ENCODE peak calls at places on chromosomes 12 and 14, in seven cellular contexts. B is mesothelial cell of epicardium, O is mammary epithelial cell, S is OCI-LY7, Q is GM12865, R is RWPE1, I is omental fat pad. W is an unnamed sample.

GRCh38 chr12:113462880-113463745 is 8.6 kb downstream of the LHX5 start:
- DNase-seq in R (no peak), B (no peak), Q (no peak), O (no peak), I (no peak), S (no peak), W (peak)

GRCh38 chr12:116245189-116245588 is 32.3 kb downstream of the MED13L start:
- DNase-seq in Q (no peak), I (no peak), B (no peak), O (no peak), R (no peak), S (no peak), W (no peak)

GRCh38 chr14:92665699-92666110 is 82.7 kb downstream of the LGMN start:
- DNase-seq in Q (no peak), R (no peak), O (no peak), B (no peak), I (no peak), S (no peak), W (no peak)

GRCh38 chr12:120181991-120182631 is 12.4 kb downstream of the GCN1 start:
- DNase-seq in B (no peak), I (no peak), O (peak), R (peak), Q (no peak), S (no peak), W (no peak)

GRCh38 chr14:73311710-73312035 is 74.4 kb downstream of the PAPLN start:
- DNase-seq in S (no peak), R (no peak), B (no peak), O (no peak), Q (no peak), I (no peak), W (no peak)

GRCh38 chr12:124758266-124759200 is 105.1 kb downstream of the SCARB1 start:
- DNase-seq in R (no peak), O (no peak), I (no peak), S (no peak), B (no peak), Q (no peak), W (no peak)

GRCh38 chr12:109961201-109961600 is 35.0 kb downstream of the GIT2 start:
- DNase-seq in R (no peak), I (no peak), O (no peak), B (no peak), Q (no peak), S (no peak), W (no peak)

GRCh38 chr12:119158004-119158776 is 20.5 kb upstream of the HSPB8 start:
- DNase-seq in O (no peak), Q (no peak), S (no peak), R (no peak), B (no peak), I (no peak), W (no peak)

GRCh38 chr14:93980464-93981201 is 4.3 kb upstream of the ASB2 start:
- DNase-seq in I (no peak), R (no peak), Q (no peak), S (no peak), O (no peak), B (no peak), W (no peak)

GRCh38 chr14:25103261-25103660 is 53.3 kb upstream of the STXBP6 start:
- DNase-seq in S (no peak), B (no peak), Q (no peak), R (no peak), I (no peak), O (no peak), W (no peak)

GRCh38 chr14:75523771-75524171 is 1.5 kb downstream of the BATF start:
- DNase-seq in B (no peak), Q (peak), S (no peak), R (no peak), I (no peak), O (no peak), W (no peak)

GRCh38 chr12:52501490-52501889 is 8.4 kb upstream of the KRT6A start:
- DNase-seq in O (no peak), B (no peak), I (no peak), R (no peak), Q (no peak), S (no peak), W (no peak)

GRCh38 chr14:32102152-32102787 is 25.2 kb downstream of the ARHGAP5 start:
- DNase-seq in I (no peak), Q (peak), O (no peak), B (no peak), S (no peak), R (no peak), W (no peak)

GRCh38 chr12:71731439-71732356 is 23.0 kb upstream of the RAB21 start:
- DNase-seq in S (peak), Q (peak), B (no peak), I (no peak), O (no peak), R (no peak), W (no peak)

GRCh38 chr12:6457220-6457945 is 5.5 kb downstream of the TAPBPL start:
- DNase-seq in I (no peak), Q (no peak), O (no peak), S (no peak), R (no peak), B (no peak), W (no peak)

GRCh38 chr12:124952801-124953200 is 36.1 kb downstream of the DHX37 start:
- DNase-seq in I (no peak), R (no peak), S (no peak), B (no peak), Q (no peak), O (no peak), W (no peak)

GRCh38 chr14:52314521-52315354 is 626 bp downstream of the PTGER2 start:
- DNase-seq in I (no peak), O (peak), B (no peak), Q (peak), S (no peak), R (peak), W (peak)

GRCh38 chr12:75208851-75209781 is 523 bp downstream of the KCNC2 start:
- DNase-seq in O (peak), S (no peak), Q (no peak), B (peak), R (peak), I (no peak), W (peak)

GRCh38 chr12:131044136-131044535 is 90.4 kb downstream of the ADGRD1 start:
- DNase-seq in O (no peak), I (no peak), R (no peak), B (no peak), S (no peak), Q (no peak), W (no peak)

GRCh38 chr12:131736807-131737484 is 26.1 kb downstream of the SFSWAP start:
- DNase-seq in B (no peak), O (peak), R (peak), I (no peak), Q (no peak), S (no peak), W (no peak)

GRCh38 chr14:94598816-94599655 is 13.2 kb upstream of the SERPINA3 start:
- DNase-seq in O (peak), S (no peak), Q (no peak), B (no peak), R (peak), I (peak), W (no peak)

GRCh38 chr12:130641571-130642184 is 74.4 kb downstream of the RIMBP2 start:
- DNase-seq in B (no peak), Q (no peak), S (no peak), O (no peak), R (no peak), I (no peak), W (no peak)

GRCh38 chr14:102344485-102344884 is 18.2 kb downstream of the CINP start:
- DNase-seq in B (no peak), S (no peak), O (no peak), I (no peak), R (no peak), Q (no peak), W (no peak)

GRCh38 chr12:106506691-106507090 is 76.1 kb upstream of the RFX4 start:
- DNase-seq in S (no peak), O (no peak), I (no peak), R (no peak), B (no peak), Q (no peak), W (no peak)

GRCh38 chr14:62117010-62117717 is 354.9 kb downstream of the SNAPC1 start:
- DNase-seq in I (no peak), O (peak), S (peak), Q (peak), R (peak), B (peak), W (peak)

GRCh38 chr12:30457621-30458289 is 237.9 kb downstream of the IPO8 start:
- DNase-seq in I (no peak), O (peak), Q (no peak), R (peak), S (no peak), B (no peak), W (no peak)

GRCh38 chr14:81234268-81234667 is 13.5 kb upstream of the GTF2A1 start:
- DNase-seq in O (no peak), S (no peak), Q (no peak), B (no peak), I (no peak), R (peak), W (no peak)

GRCh38 chr14:91211017-91211416 is 33.5 kb downstream of the GPR68 start:
- DNase-seq in B (no peak), Q (no peak), S (no peak), I (no peak), O (no peak), R (no peak), W (no peak)

GRCh38 chr12:112381421-112381897 is 772 bp downstream of the HECTD4 start:
- DNase-seq in I (no peak), O (peak), S (peak), Q (peak), B (peak), R (peak), W (no peak)

GRCh38 chr12:112380663-112381420 is 1.4 kb downstream of the HECTD4 start:
- DNase-seq in B (no peak), R (peak), I (no peak), S (peak), O (no peak), Q (no peak), W (peak)

GRCh38 chr12:112382866-112383265 is 635 bp upstream of the HECTD4 start:
- DNase-seq in O (no peak), I (no peak), R (no peak), S (no peak), Q (no peak), B (no peak), W (no peak)

GRCh38 chr12:112386726-112387125 is 4.5 kb upstream of the HECTD4 start:
- DNase-seq in R (no peak), O (no peak), B (no peak), I (no peak), S (no peak), Q (no peak), W (no peak)

GRCh38 chr12:112381898-112382796 is at the start of gene HECTD4:
- DNase-seq in O (peak), S (peak), R (peak), I (peak), Q (peak), B (peak), W (peak)
- TF ChIP-seq CTCF in O (no peak), S (no peak), R (no peak), I (no peak), Q (no peak), B (no peak), W (no peak)

GRCh38 chr12:105164068-105164467 is 56.5 kb downstream of the WASHC4 start:
- DNase-seq in Q (no peak), I (no peak), R (no peak), S (no peak), B (no peak), O (peak), W (no peak)
- TF ChIP-seq CTCF in Q (no peak), I (no peak), R (no peak), S (no peak), B (no peak), O (no peak), W (no peak)

GRCh38 chr12:8471093-8471492 is 15.3 kb downstream of the CLEC6A start:
- DNase-seq in Q (no peak), R (no peak), O (no peak), S (no peak), I (no peak), B (no peak), W (no peak)
- TF ChIP-seq CTCF in Q (no peak), R (no peak), O (no peak), S (no peak), I (no peak), B (no peak), W (no peak)

GRCh38 chr14:68655961-68656360 is 136.9 kb downstream of the ZFP36L1 start:
- DNase-seq in I (no peak), B (no peak), S (peak), O (peak), R (no peak), Q (peak), W (no peak)
- TF ChIP-seq CTCF in I (no peak), B (no peak), S (peak), O (no peak), R (no peak), Q (peak), W (no peak)

GRCh38 chr12:2937500-2937899 is 21.7 kb upstream of the TEAD4 start:
- DNase-seq in S (no peak), B (no peak), I (no peak), O (no peak), Q (no peak), R (no peak), W (no peak)

GRCh38 chr12:2936301-2936700 is 22.9 kb upstream of the TEAD4 start:
- DNase-seq in I (no peak), O (no peak), B (no peak), Q (no peak), S (no peak), R (no peak), W (no peak)

GRCh38 chr12:2941524-2941923 is 17.7 kb upstream of the TEAD4 start:
- DNase-seq in I (no peak), B (no peak), S (no peak), O (no peak), Q (no peak), R (no peak), W (no peak)

GRCh38 chr12:2944401-2945047 is 14.7 kb upstream of the TEAD4 start:
- DNase-seq in I (peak), B (no peak), O (peak), S (peak), R (peak), Q (peak), W (peak)

DNA sequence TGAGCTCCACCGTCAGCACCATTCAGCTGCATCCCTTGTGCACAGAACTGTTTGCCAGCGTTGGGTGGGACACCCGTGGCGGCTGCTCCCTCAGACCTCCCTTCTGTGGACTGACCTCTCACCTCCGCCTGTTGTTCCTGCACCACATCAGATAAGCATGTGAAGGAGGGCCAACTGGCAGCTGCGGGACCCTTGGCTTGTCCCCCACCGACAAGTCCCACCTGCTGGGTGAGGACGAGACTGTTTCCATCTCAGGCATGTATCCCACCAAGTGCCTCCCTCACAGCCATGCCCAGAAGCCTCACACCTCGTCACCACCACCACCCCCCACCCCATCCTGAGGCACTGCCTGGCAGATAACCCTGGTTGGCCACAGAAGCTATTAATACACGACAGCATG is 18.6 kb upstream of the TEAD4 start:
- DNase-seq in B (no peak), I (no peak), Q (no peak), O (no peak), S (no peak), R (no peak), W (no peak)
- TF ChIP-seq CTCF in B (no peak), I (no peak), Q (no peak), O (no peak), S (no peak), R (no peak), W (no peak)

DNA sequence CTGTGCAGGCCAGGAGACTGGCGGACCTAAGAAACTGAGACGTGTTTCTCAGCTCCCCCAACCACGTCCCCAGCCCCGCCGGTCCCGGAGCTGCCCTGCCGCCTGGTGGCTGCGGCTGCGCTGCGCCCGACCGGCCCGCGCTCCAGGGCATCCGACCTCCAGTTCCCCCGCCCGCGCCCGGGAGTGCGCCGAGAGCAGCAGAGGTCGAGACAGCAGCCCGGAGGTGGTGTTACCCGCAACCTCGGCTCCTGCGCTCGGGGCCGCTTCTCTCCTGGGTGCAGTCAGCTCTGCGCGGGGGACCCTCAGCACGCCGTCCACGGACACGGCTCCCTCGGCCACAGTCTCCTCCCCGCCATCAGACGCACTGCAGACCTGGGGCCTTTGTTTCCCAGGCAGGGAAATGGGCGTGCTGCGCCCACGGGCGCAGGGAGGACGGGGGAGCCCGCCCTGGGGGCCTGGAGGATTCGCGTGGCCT is 21.6 kb upstream of the GPR132 start:
- DNase-seq in R (peak), S (peak), I (no peak), O (peak), B (no peak), Q (peak), W (peak)
- TF ChIP-seq CTCF in R (peak), S (peak), I (peak), O (peak), B (peak), Q (peak), W (peak)

GRCh38 chr14:41925409-41925808 is 318.7 kb downstream of the LRFN5 start:
- DNase-seq in I (no peak), B (no peak), S (no peak), R (peak), O (no peak), Q (no peak), W (no peak)
- TF ChIP-seq CTCF in I (no peak), B (no peak), S (peak), R (no peak), O (no peak), Q (no peak), W (no peak)

DNA sequence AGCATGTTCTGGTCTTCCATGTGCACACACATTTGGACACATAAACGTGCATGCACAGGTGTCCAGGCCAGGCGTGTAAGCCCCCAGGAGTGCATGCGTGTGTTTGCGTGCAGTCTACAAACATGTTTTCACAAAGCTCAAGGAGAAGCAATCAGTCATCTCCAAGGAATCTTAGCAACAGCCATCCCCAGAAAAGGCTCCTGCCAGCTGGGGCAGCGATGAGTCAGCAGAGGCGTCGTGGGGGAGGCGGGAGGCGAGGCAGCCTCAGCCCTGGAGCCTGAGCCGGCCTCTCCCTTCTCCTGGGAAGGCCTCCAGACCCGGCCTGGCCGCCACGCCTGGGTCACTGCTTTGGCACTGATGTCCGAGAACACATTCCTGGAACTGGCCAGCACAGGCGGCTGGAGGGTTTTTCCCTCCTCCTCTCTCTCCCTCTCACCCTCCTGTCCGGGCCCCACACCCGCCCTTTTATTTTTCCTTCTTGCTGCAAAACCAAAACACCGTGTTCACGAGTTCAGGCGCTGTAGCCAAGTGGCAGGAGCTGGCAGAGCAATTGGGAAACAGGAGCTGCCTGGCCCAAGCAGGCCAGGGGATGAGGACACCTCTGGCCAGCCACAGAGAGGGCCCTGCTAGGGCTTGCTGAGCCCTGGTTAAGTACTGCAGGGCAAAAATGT is 92.7 kb downstream of the LRRC74A start:
- DNase-seq in R (peak), Q (no peak), B (peak), I (peak), S (no peak), O (peak), W (no peak)
- TF ChIP-seq CTCF in R (no peak), Q (no peak), B (no peak), I (no peak), S (no peak), O (no peak), W (peak)

GRCh38 chr12:57894577-57895292 is 46.6 kb upstream of the ATP23 start:
- DNase-seq in Q (no peak), I (no peak), S (peak), R (no peak), B (no peak), O (no peak), W (no peak)

GRCh38 chr12:57896437-57897201 is 44.7 kb upstream of the ATP23 start:
- DNase-seq in O (no peak), R (peak), B (peak), Q (peak), I (no peak), S (no peak), W (no peak)

GRCh38 chr12:57897296-57897974 is 43.9 kb upstream of the ATP23 start:
- DNase-seq in Q (no peak), B (no peak), S (no peak), I (no peak), O (no peak), R (no peak), W (no peak)

GRCh38 chr12:57895337-57896138 is 45.8 kb upstream of the ATP23 start:
- DNase-seq in Q (no peak), S (peak), R (no peak), O (no peak), I (no peak), B (no peak), W (no peak)

GRCh38 chr12:57896139-57896436 is 45.3 kb upstream of the ATP23 start:
- DNase-seq in O (no peak), Q (no peak), S (peak), B (no peak), I (no peak), R (no peak), W (no peak)
- TF ChIP-seq CTCF in O (no peak), Q (no peak), S (no peak), B (no peak), I (no peak), R (no peak), W (no peak)

GRCh38 chr14:47678993-47679392 is 3.6 kb upstream of the MDGA2 start:
- DNase-seq in R (no peak), I (no peak), Q (no peak), S (no peak), B (no peak), O (no peak), W (no peak)
- TF ChIP-seq CTCF in R (no peak), I (no peak), Q (no peak), S (no peak), B (no peak), O (no peak), W (no peak)